ENCODE peak calls at places on chromosome 14, in six cellular contexts. D is iris pigment epithelial cell, H is DMS 273 treated with DMSO at 0.1 percent for 48 hours, Y is substantia nigra, I is dorsolateral prefrontal cortex, V is NCI-H187. L is an unnamed sample.

GRCh38 chr14:101972126-101972785 is 7.9 kb downstream of the DYNC1H1 start:
- DNase-seq in V (no peak), Y (no peak), D (peak), H (peak), I (peak), L (peak)

GRCh38 chr14:80077262-80077661 is 134.0 kb downstream of the DIO2 start:
- DNase-seq in I (no peak), D (peak), Y (no peak), H (no peak), V (no peak), L (no peak)

GRCh38 chr14:55332654-55333570 is 61.7 kb downstream of the FBXO34 start:
- DNase-seq in H (no peak), V (no peak), Y (no peak), I (no peak), D (no peak), L (no peak)

GRCh38 chr14:35760143-35760542 is 49.0 kb downstream of the RALGAPA1 start:
- DNase-seq in D (no peak), Y (no peak), I (no peak), H (no peak), V (no peak), L (no peak)

GRCh38 chr14:104370256-104370870 is 209.2 kb upstream of the C14orf180 start:
- DNase-seq in V (no peak), I (no peak), D (no peak), H (no peak), Y (no peak), L (no peak)

GRCh38 chr14:56002316-56002715 is 115.9 kb upstream of the PELI2 start:
- DNase-seq in V (no peak), Y (no peak), D (no peak), I (no peak), H (no peak), L (no peak)

GRCh38 chr14:106844608-106845285 is 1318.4 kb downstream of the TMEM121 start:
- DNase-seq in D (no peak), I (no peak), V (peak), Y (no peak), H (no peak), L (peak)

GRCh38 chr14:105250008-105250366 is 1.7 kb downstream of the BTBD6 start:
- DNase-seq in I (no peak), V (no peak), Y (no peak), H (no peak), D (no peak), L (no peak)

GRCh38 chr14:101361044-101361443 is 200.3 kb upstream of the DIO3 start:
- DNase-seq in H (no peak), I (no peak), V (no peak), Y (no peak), D (no peak), L (peak)

GRCh38 chr14:78933948-78934524 is 763.9 kb downstream of the NRXN3 start:
- DNase-seq in I (no peak), Y (no peak), H (peak), V (no peak), D (peak), L (no peak)

GRCh38 chr14:23573384-23573783 is 5.2 kb downstream of the JPH4 start:
- DNase-seq in D (no peak), I (peak), V (no peak), Y (no peak), H (peak), L (no peak)

GRCh38 chr14:21185506-21185905 is 29.6 kb upstream of the OR5AU1 start:
- DNase-seq in D (no peak), Y (no peak), V (no peak), H (no peak), I (no peak), L (no peak)

GRCh38 chr14:94041551-94042346 is 15.6 kb downstream of the OTUB2 start:
- DNase-seq in H (no peak), V (no peak), D (peak), I (no peak), Y (no peak), L (no peak)

GRCh38 chr14:44988694-44989093 is 26.7 kb downstream of the TOGARAM1 start:
- DNase-seq in V (peak), H (no peak), I (peak), D (no peak), Y (no peak), L (no peak)

GRCh38 chr14:73743431-73743931 is 29.3 kb upstream of the PNMA1 start:
- DNase-seq in H (no peak), V (no peak), Y (peak), I (no peak), D (no peak), L (no peak)

GRCh38 chr14:92437729-92438280 is 75.8 kb upstream of the RIN3 start:
- DNase-seq in H (no peak), I (no peak), V (no peak), Y (no peak), D (no peak), L (no peak)

GRCh38 chr14:92863281-92863680 is 59.7 kb upstream of the CHGA start:
- DNase-seq in I (no peak), Y (no peak), D (peak), V (no peak), H (no peak), L (no peak)

GRCh38 chr14:103191856-103192835 is 68.9 kb downstream of the TNFAIP2 start:
- DNase-seq in H (no peak), I (no peak), D (no peak), Y (no peak), V (no peak), L (no peak)

GRCh38 chr14:68789002-68789797 is 3.7 kb downstream of the ZFP36L1 start:
- DNase-seq in I (peak), V (no peak), Y (peak), D (peak), H (peak), L (no peak)

GRCh38 chr14:24144451-24144850 is 2.0 kb downstream of the PSME2 start:
- DNase-seq in I (no peak), Y (no peak), V (no peak), D (no peak), H (no peak), L (no peak)

GRCh38 chr14:98956181-98956580 is 315.8 kb downstream of the BCL11B start:
- DNase-seq in D (no peak), Y (no peak), H (no peak), V (no peak), I (no peak), L (peak)

GRCh38 chr14:97444248-97444647 is 647.1 kb downstream of the VRK1 start:
- DNase-seq in D (no peak), H (no peak), Y (no peak), I (no peak), V (no peak), L (no peak)

GRCh38 chr14:99244960-99245340 is 27.0 kb downstream of the BCL11B start:
- DNase-seq in I (no peak), V (no peak), H (no peak), Y (no peak), D (no peak), L (no peak)

GRCh38 chr14:21913759-21914158 is 240.1 kb upstream of the OR4E1 start:
- DNase-seq in H (peak), I (no peak), V (no peak), D (peak), Y (no peak), L (no peak)

GRCh38 chr14:102939329-102939728 is 16.9 kb downstream of the AMN start:
- DNase-seq in V (no peak), Y (no peak), H (no peak), D (no peak), I (no peak), L (no peak)

GRCh38 chr14:77265187-77265515 is 5.9 kb downstream of the NGB start:
- DNase-seq in H (no peak), D (no peak), I (no peak), Y (no peak), V (no peak), L (no peak)

GRCh38 chr14:68604361-68604730 is 188.5 kb downstream of the ZFP36L1 start:
- DNase-seq in V (no peak), D (no peak), H (no peak), Y (no peak), I (no peak), L (no peak)

GRCh38 chr14:70061108-70061507 is 127.6 kb downstream of the SLC8A3 start:
- DNase-seq in V (no peak), H (no peak), D (no peak), I (no peak), Y (no peak), L (no peak)

L was measured in osteocyte.